ENCODE peak calls at places on chromosomes 3 and 15, in eight cellular contexts. One of them, this sample, is unnamed.

GRCh38 chr3:35793668-35794067 is 154.3 kb downstream of the ARPP21 start:
- DNase-seq in progenitor cell of endocrine pancreas: no peak
- DNase-seq in IMR-90: no peak
- DNase-seq in caudate nucleus: no peak
- DNase-seq in ACHN: no peak
- DNase-seq in tibial artery: no peak
- DNase-seq in left cardiac atrium: no peak
- DNase-seq in aorta: no peak
- DNase-seq in this sample: no peak

GRCh38 chr15:93486407-93487117 is 397.6 kb upstream of the RGMA start:
- DNase-seq in progenitor cell of endocrine pancreas: no peak
- DNase-seq in IMR-90: no peak
- DNase-seq in caudate nucleus: no peak
- DNase-seq in ACHN: no peak
- DNase-seq in tibial artery: no peak
- DNase-seq in left cardiac atrium: no peak
- DNase-seq in aorta: no peak
- DNase-seq in this sample: no peak

GRCh38 chr15:63243101-63243500 is 34.3 kb upstream of the APH1B start:
- DNase-seq in progenitor cell of endocrine pancreas: no peak
- DNase-seq in IMR-90: peak; percentile 74
- DNase-seq in caudate nucleus: no peak
- DNase-seq in ACHN: no peak
- DNase-seq in tibial artery: peak; percentile 52
- DNase-seq in left cardiac atrium: peak; percentile 29
- DNase-seq in aorta: peak; percentile 69
- DNase-seq in this sample: no peak

GRCh38 chr3:158095302-158095997 is 10.8 kb downstream of the SHOX2 start:
- DNase-seq in progenitor cell of endocrine pancreas: no peak
- DNase-seq in IMR-90: no peak
- DNase-seq in caudate nucleus: no peak
- DNase-seq in ACHN: no peak
- DNase-seq in tibial artery: no peak
- DNase-seq in left cardiac atrium: no peak
- DNase-seq in aorta: no peak
- DNase-seq in this sample: no peak

GRCh38 chr3:48928679-48929078 is 10.0 kb downstream of the ARIH2 start:
- DNase-seq in progenitor cell of endocrine pancreas: no peak
- DNase-seq in IMR-90: peak; percentile 38
- DNase-seq in caudate nucleus: no peak
- DNase-seq in ACHN: no peak
- DNase-seq in tibial artery: no peak
- DNase-seq in left cardiac atrium: no peak
- DNase-seq in aorta: no peak
- DNase-seq in this sample: no peak

GRCh38 chr15:78061963-78062427 is 15.5 kb downstream of the TBC1D2B start:
- DNase-seq in progenitor cell of endocrine pancreas: no peak
- DNase-seq in IMR-90: peak; percentile 53
- DNase-seq in caudate nucleus: no peak
- DNase-seq in ACHN: peak; percentile 41
- DNase-seq in tibial artery: no peak
- DNase-seq in left cardiac atrium: no peak
- DNase-seq in aorta: no peak
- DNase-seq in this sample: no peak

GRCh38 chr3:21294768-21295167 is 456.2 kb downstream of the ZNF385D start:
- DNase-seq in progenitor cell of endocrine pancreas: no peak
- DNase-seq in IMR-90: peak; percentile 17
- DNase-seq in caudate nucleus: no peak
- DNase-seq in ACHN: peak; percentile 13
- DNase-seq in tibial artery: no peak
- DNase-seq in left cardiac atrium: no peak
- DNase-seq in aorta: no peak
- DNase-seq in this sample: no peak

GRCh38 chr3:58417075-58417474 is 16.6 kb downstream of the PDHB start:
- DNase-seq in progenitor cell of endocrine pancreas: no peak
- DNase-seq in IMR-90: no peak
- DNase-seq in caudate nucleus: no peak
- DNase-seq in ACHN: no peak
- DNase-seq in tibial artery: no peak
- DNase-seq in left cardiac atrium: no peak
- DNase-seq in aorta: no peak
- DNase-seq in this sample: no peak

GRCh38 chr3:106342386-106342785 is 473.6 kb upstream of the CBLB start:
- DNase-seq in progenitor cell of endocrine pancreas: no peak
- DNase-seq in IMR-90: no peak
- DNase-seq in caudate nucleus: no peak
- DNase-seq in ACHN: no peak
- DNase-seq in tibial artery: no peak
- DNase-seq in left cardiac atrium: no peak
- DNase-seq in aorta: no peak
- DNase-seq in this sample: no peak

GRCh38 chr3:46882377-46883015 is 5.0 kb downstream of the PTH1R start:
- DNase-seq in progenitor cell of endocrine pancreas: peak; percentile 19
- DNase-seq in IMR-90: no peak
- DNase-seq in caudate nucleus: no peak
- DNase-seq in ACHN: peak; percentile 11
- DNase-seq in tibial artery: peak; percentile 44
- DNase-seq in left cardiac atrium: no peak
- DNase-seq in aorta: peak; percentile 82
- DNase-seq in this sample: no peak

GRCh38 chr15:77027111-77027696 is 32.3 kb downstream of the PSTPIP1 start:
- DNase-seq in progenitor cell of endocrine pancreas: peak; percentile 3
- DNase-seq in IMR-90: no peak
- DNase-seq in caudate nucleus: no peak
- DNase-seq in ACHN: no peak
- DNase-seq in tibial artery: peak; percentile 17
- DNase-seq in left cardiac atrium: peak; percentile 14
- DNase-seq in aorta: peak; percentile 41
- DNase-seq in this sample: no peak

GRCh38 chr3:182486459-182486858 is 306.8 kb upstream of the ATP11B start:
- DNase-seq in progenitor cell of endocrine pancreas: no peak
- DNase-seq in IMR-90: no peak
- DNase-seq in caudate nucleus: no peak
- DNase-seq in ACHN: no peak
- DNase-seq in tibial artery: no peak
- DNase-seq in left cardiac atrium: no peak
- DNase-seq in aorta: no peak
- DNase-seq in this sample: no peak

GRCh38 chr3:109018828-109019227 is 65.1 kb upstream of the GUCA1C start:
- DNase-seq in progenitor cell of endocrine pancreas: no peak
- DNase-seq in IMR-90: peak; percentile 0
- DNase-seq in caudate nucleus: no peak
- DNase-seq in ACHN: no peak
- DNase-seq in tibial artery: no peak
- DNase-seq in left cardiac atrium: no peak
- DNase-seq in aorta: no peak
- DNase-seq in this sample: no peak

GRCh38 chr3:39433642-39434041 is 27.1 kb downstream of the RPSA start:
- DNase-seq in progenitor cell of endocrine pancreas: no peak
- DNase-seq in IMR-90: peak; percentile 67
- DNase-seq in caudate nucleus: no peak
- DNase-seq in ACHN: peak; percentile 79
- DNase-seq in tibial artery: no peak
- DNase-seq in left cardiac atrium: no peak
- DNase-seq in aorta: no peak
- DNase-seq in this sample: no peak

GRCh38 chr3:133238015-133238414 is 161.8 kb upstream of the BFSP2 start:
- DNase-seq in progenitor cell of endocrine pancreas: no peak
- DNase-seq in IMR-90: peak; percentile 9
- DNase-seq in caudate nucleus: no peak
- DNase-seq in ACHN: no peak
- DNase-seq in tibial artery: no peak
- DNase-seq in left cardiac atrium: no peak
- DNase-seq in aorta: no peak
- DNase-seq in this sample: no peak

GRCh38 chr15:38252481-38253311 is at the start of gene SPRED1:
- DNase-seq in progenitor cell of endocrine pancreas: peak; percentile 54
- DNase-seq in IMR-90: peak; percentile 48
- DNase-seq in caudate nucleus: peak; percentile 64
- DNase-seq in ACHN: peak; percentile 54
- DNase-seq in tibial artery: peak; percentile 71
- DNase-seq in left cardiac atrium: peak; percentile 84
- DNase-seq in aorta: peak; percentile 92
- DNase-seq in this sample: peak; percentile 81

GRCh38 chr15:52326758-52327157 is 31.2 kb upstream of the MYO5C start:
- DNase-seq in progenitor cell of endocrine pancreas: no peak
- DNase-seq in IMR-90: peak; percentile 73
- DNase-seq in caudate nucleus: no peak
- DNase-seq in ACHN: peak; percentile 4
- DNase-seq in tibial artery: no peak
- DNase-seq in left cardiac atrium: no peak
- DNase-seq in aorta: no peak
- DNase-seq in this sample: no peak

GRCh38 chr15:94460624-94461023 is 229.3 kb downstream of the MCTP2 start:
- DNase-seq in progenitor cell of endocrine pancreas: no peak
- DNase-seq in IMR-90: no peak
- DNase-seq in caudate nucleus: no peak
- DNase-seq in ACHN: no peak
- DNase-seq in tibial artery: no peak
- DNase-seq in left cardiac atrium: no peak
- DNase-seq in aorta: no peak
- DNase-seq in this sample: no peak

GRCh38 chr3:138690036-138690435 is 81.5 kb downstream of the FAIM start:
- DNase-seq in progenitor cell of endocrine pancreas: no peak
- DNase-seq in IMR-90: no peak
- DNase-seq in caudate nucleus: no peak
- DNase-seq in ACHN: no peak
- DNase-seq in tibial artery: no peak
- DNase-seq in left cardiac atrium: no peak
- DNase-seq in aorta: no peak
- DNase-seq in this sample: no peak

GRCh38 chr15:26179906-26180305 is 316.8 kb upstream of the ATP10A start:
- DNase-seq in progenitor cell of endocrine pancreas: no peak
- DNase-seq in IMR-90: no peak
- DNase-seq in caudate nucleus: no peak
- DNase-seq in ACHN: peak; percentile 24
- DNase-seq in tibial artery: no peak
- DNase-seq in left cardiac atrium: peak; percentile 31
- DNase-seq in aorta: no peak
- DNase-seq in this sample: no peak

This sample was measured in C1 segment of cervical spinal cord.